ENCODE peak calls at places on chromosomes 12 and 14, in eight cellular contexts. S is COR-L47, C is frontal cortex, Z is NCI-H1436 treated with DMSO at 0.1 percent for 48 hours, M is Karpas-422, V is activated T-cell treated with anti-CD3 and anti-CD28 coated beads for 48 hours, R is NCI-H774, X is activated gamma-delta T cell treated with Interleukin-2 at 50 U/mL for 16 hours. I is an unnamed sample.

GRCh38 chr12:124611559-124612391 is 44.4 kb upstream of the NCOR2 start:
- DNase-seq in X (no peak), M (no peak), S (no peak), R (no peak), C (no peak), V (no peak), Z (no peak), I (no peak)

GRCh38 chr12:54579696-54580333 is 8.6 kb downstream of the PPP1R1A start:
- DNase-seq in M (peak), V (peak), Z (no peak), C (peak), X (peak), S (peak), R (peak), I (no peak)

GRCh38 chr12:62631531-62632520 is 165.2 kb downstream of the MON2 start:
- DNase-seq in C (peak), X (peak), M (no peak), R (peak), V (peak), Z (no peak), S (peak), I (no peak)

GRCh38 chr12:113007166-113007565 is 28.8 kb downstream of the OAS2 start:
- DNase-seq in V (no peak), X (no peak), C (no peak), M (no peak), Z (no peak), R (no peak), S (no peak), I (no peak)

GRCh38 chr12:47504775-47505446 is 200.9 kb downstream of the RPAP3 start:
- DNase-seq in Z (no peak), S (no peak), V (no peak), C (no peak), M (no peak), R (no peak), X (no peak), I (no peak)

GRCh38 chr12:25972783-25973182 is 14.3 kb downstream of the RASSF8 start:
- DNase-seq in C (no peak), X (no peak), M (no peak), R (no peak), V (no peak), S (no peak), Z (no peak), I (no peak)

GRCh38 chr12:87509233-87509820 is 519.9 kb downstream of the C12orf50 start:
- DNase-seq in Z (peak), M (peak), C (no peak), S (no peak), R (no peak), X (no peak), V (no peak), I (peak)

GRCh38 chr14:21041676-21042433 is at the start of gene RNASE7:
- DNase-seq in S (no peak), M (no peak), Z (no peak), C (no peak), R (no peak), V (no peak), X (no peak), I (no peak)

GRCh38 chr12:79534029-79534867 is 156.5 kb downstream of the PAWR start:
- DNase-seq in X (no peak), M (no peak), S (no peak), Z (no peak), R (no peak), V (no peak), C (no peak), I (no peak)

GRCh38 chr12:83954071-83954789 is 958.4 kb downstream of the SLC6A15 start:
- DNase-seq in X (no peak), S (no peak), R (no peak), C (no peak), M (no peak), V (no peak), Z (no peak), I (no peak)

GRCh38 chr12:67854351-67854750 is 134.9 kb upstream of the IFNG-AS1 start:
- DNase-seq in Z (no peak), C (no peak), R (no peak), X (no peak), M (no peak), V (no peak), S (no peak), I (no peak)

GRCh38 chr14:36284971-36285595 is 35.4 kb downstream of the MBIP start:
- DNase-seq in V (no peak), M (no peak), C (no peak), X (no peak), R (no peak), Z (no peak), S (no peak), I (no peak)

GRCh38 chr14:100416921-100417451 is 93.8 kb downstream of the SLC25A47 start:
- DNase-seq in M (no peak), R (no peak), X (no peak), S (no peak), Z (no peak), C (no peak), V (no peak), I (no peak)

I was measured in SHP77 treated with DMSO at 0.1 percent for 48 hours.